ENCODE peak calls at places on chromosomes 13 and 19, in six cellular contexts. J, N, Y, D, X and F are unnamed samples.

GRCh38 chr19:37953125-37953524 is 46.1 kb downstream of the SIPA1L3 start:
- DNase-seq in X (no peak), N (no peak), J (no peak), D (no peak), Y (no peak), F (no peak)

GRCh38 chr13:112215871-112216270 is 148.9 kb downstream of the SOX1 start:
- DNase-seq in D (no peak), J (no peak), X (no peak), Y (no peak), N (no peak), F (no peak)

GRCh38 chr13:59364508-59365187 is 799.1 kb downstream of the DIAPH3 start:
- DNase-seq in X (no peak), N (peak), D (no peak), Y (no peak), J (no peak), F (no peak)

GRCh38 chr19:21335721-21336120 is 6.5 kb upstream of the ZNF708 start:
- DNase-seq in Y (no peak), D (no peak), X (no peak), J (no peak), N (no peak), F (no peak)

GRCh38 chr13:25227690-25228089 is 55.6 kb upstream of the AMER2 start:
- DNase-seq in D (no peak), X (no peak), Y (no peak), N (no peak), J (no peak), F (no peak)

GRCh38 chr13:79831556-79831955 is 350.6 kb downstream of the NDFIP2 start:
- DNase-seq in X (no peak), Y (no peak), N (no peak), D (no peak), J (no peak), F (no peak)

GRCh38 chr19:45166723-45167252 is 6.0 kb upstream of the NKPD1 start:
- DNase-seq in J (no peak), Y (no peak), D (no peak), N (no peak), X (no peak), F (no peak)

GRCh38 chr19:58395220-58395978 is at the start of gene RNF225:
- DNase-seq in D (no peak), J (no peak), X (peak), N (peak), Y (no peak), F (no peak)

GRCh38 chr19:37718357-37718756 is 1.2 kb downstream of the ZNF607 start:
- DNase-seq in Y (peak), J (peak), N (no peak), X (no peak), D (no peak), F (no peak)

GRCh38 chr19:919157-920050 is 2.3 kb downstream of the KISS1R start:
- DNase-seq in Y (no peak), J (peak), X (no peak), D (no peak), N (no peak), F (peak)

GRCh38 chr19:9847087-9847671 is 12.1 kb downstream of the PIN1 start:
- DNase-seq in X (peak), Y (peak), J (no peak), N (peak), D (peak), F (no peak)

GRCh38 chr13:40496035-40496810 is 170.2 kb downstream of the FOXO1 start:
- DNase-seq in D (no peak), J (no peak), X (no peak), Y (no peak), N (no peak), F (no peak)

GRCh38 chr13:48975101-48975925 is at the start of gene FNDC3A:
- DNase-seq in D (peak), J (peak), Y (peak), X (peak), N (peak), F (peak)

GRCh38 chr19:34120846-34121639 is 51.3 kb upstream of the LSM14A start:
- DNase-seq in N (peak), Y (peak), J (peak), D (peak), X (no peak), F (peak)

GRCh38 chr19:19630426-19630825 is 2.4 kb upstream of the LPAR2 start:
- DNase-seq in D (no peak), J (no peak), N (no peak), X (no peak), Y (no peak), F (no peak)

GRCh38 chr19:5136060-5136855 is 167.3 kb downstream of the KDM4B start:
- DNase-seq in J (no peak), Y (no peak), X (no peak), D (no peak), N (no peak), F (no peak)

GRCh38 chr19:5138606-5139594 is 170.0 kb downstream of the KDM4B start:
- DNase-seq in Y (peak), D (no peak), J (no peak), X (peak), N (no peak), F (peak)

GRCh38 chr19:5134683-5135082 is 165.8 kb downstream of the KDM4B start:
- DNase-seq in N (no peak), X (no peak), J (no peak), Y (no peak), D (no peak), F (no peak)

GRCh38 chr19:5137114-5137513 is 168.2 kb downstream of the KDM4B start:
- DNase-seq in J (no peak), D (no peak), X (no peak), N (no peak), Y (no peak), F (no peak)

GRCh38 chr19:5137571-5138124 is 168.7 kb downstream of the KDM4B start:
- DNase-seq in D (no peak), N (no peak), J (peak), Y (no peak), X (no peak), F (no peak)
- TF ChIP-seq CTCF in D (peak), N (no peak), J (peak), Y (peak), X (peak), F (no peak)

GRCh38 chr13:20869540-20869939 is 33.0 kb downstream of the XPO4 start:
- DNase-seq in Y (peak), D (no peak), X (no peak), J (no peak), N (no peak), F (no peak)
- TF ChIP-seq CTCF in Y (peak), D (peak), X (peak), J (peak), N (no peak), F (no peak)

DNA sequence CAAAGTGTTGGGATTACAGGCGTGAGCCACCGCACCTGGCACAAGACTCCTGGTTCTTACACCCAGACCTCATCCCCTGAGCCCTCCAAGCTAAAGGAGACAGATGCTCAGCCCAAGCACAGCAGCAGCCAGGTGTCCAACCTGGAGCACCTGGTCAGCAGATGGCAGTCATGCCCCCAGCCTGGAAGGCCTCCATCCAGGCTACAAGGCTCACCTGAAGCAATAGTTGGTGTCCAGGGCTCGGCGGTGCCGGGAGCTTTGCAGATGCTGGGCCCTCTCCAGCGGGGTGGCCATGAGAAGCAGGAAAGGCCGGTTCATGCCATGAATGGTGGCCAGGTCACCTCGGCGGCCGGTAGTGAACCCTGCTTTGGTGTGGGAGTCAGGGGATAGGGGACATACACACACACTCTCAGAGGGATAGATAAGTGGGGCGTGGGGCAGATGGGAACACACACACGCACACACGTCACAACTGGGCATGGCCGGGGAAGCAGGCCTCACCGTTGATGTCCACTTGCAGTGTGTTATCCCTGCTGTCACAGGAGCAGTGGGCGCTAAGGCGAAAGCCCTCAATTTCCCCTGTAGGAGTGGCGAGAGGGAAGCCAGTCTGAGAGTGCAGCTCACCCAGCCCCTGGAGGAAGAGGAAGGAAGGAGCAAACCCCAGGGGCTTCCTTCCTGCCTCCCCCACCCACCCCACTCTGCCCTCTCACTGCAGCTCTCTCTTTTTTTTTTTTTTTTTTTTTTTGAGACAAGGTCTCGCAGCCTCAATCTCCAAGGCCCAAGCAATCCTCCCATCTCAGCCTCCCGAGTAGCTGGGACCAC is 11.8 kb downstream of the TGFB1 start:
- DNase-seq in Y (no peak), X (no peak), N (no peak), J (no peak), D (no peak), F (no peak)
- TF ChIP-seq CTCF in Y (no peak), X (peak), N (no peak), J (no peak), D (no peak), F (peak)

DNA sequence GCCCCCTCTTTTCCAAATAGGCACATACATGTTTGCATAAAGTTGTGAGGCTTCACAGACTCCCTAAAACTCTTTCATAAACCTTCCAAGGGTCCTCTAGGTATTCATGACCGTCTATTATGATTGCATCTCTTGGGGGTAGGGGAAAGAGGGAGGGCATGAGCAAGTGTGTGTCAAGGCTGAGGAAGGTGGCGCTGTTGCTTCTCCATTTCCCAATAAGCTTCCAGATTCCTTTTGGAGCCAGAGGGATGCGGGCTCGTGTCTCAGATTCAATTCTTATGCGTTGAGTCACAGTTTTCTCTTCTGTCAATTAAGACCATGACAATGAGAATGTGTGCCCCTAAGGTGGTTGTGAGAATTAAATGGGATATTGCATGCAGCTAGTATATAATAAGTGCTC is 51.0 kb upstream of the CYP2A7 start:
- DNase-seq in J (no peak), X (no peak), N (peak), D (no peak), Y (no peak), F (no peak)
- TF ChIP-seq CTCF in J (peak), X (no peak), N (peak), D (no peak), Y (peak), F (no peak)

GRCh38 chr13:61685683-61686013 is 270.0 kb upstream of the PCDH20 start:
- DNase-seq in D (no peak), X (no peak), Y (no peak), N (peak), J (peak), F (no peak)
- TF ChIP-seq CTCF in D (peak), X (peak), Y (no peak), N (no peak), J (no peak), F (no peak)

GRCh38 chr13:110475550-110476219 is 85.8 kb downstream of the RAB20 start:
- DNase-seq in Y (no peak), N (no peak), X (no peak), J (no peak), D (no peak), F (no peak)
- TF ChIP-seq CTCF in Y (no peak), N (no peak), X (no peak), J (no peak), D (no peak), F (no peak)